ENCODE peak calls at places on chromosomes 6 and 20, in five cellular contexts. One of them, this sample, is unnamed.

GRCh38 chr6:28251648-28252506 is at the start of gene ZKSCAN4:
- DNase-seq in osteocyte: no peak
- DNase-seq in AG08396: peak; percentile 87
- DNase-seq in HEK293T: peak; percentile 88
- DNase-seq in right lobe of liver: peak; percentile 84
- DNase-seq in this sample: peak; percentile 67

GRCh38 chr6:31875852-31876251 is 2.9 kb downstream of the SLC44A4 start:
- DNase-seq in osteocyte: no peak
- DNase-seq in AG08396: no peak
- DNase-seq in HEK293T: no peak
- DNase-seq in right lobe of liver: no peak
- DNase-seq in this sample: no peak

GRCh38 chr6:131061041-131061770 is 1.8 kb downstream of the EPB41L2 start:
- DNase-seq in osteocyte: no peak
- DNase-seq in AG08396: no peak
- DNase-seq in HEK293T: no peak
- DNase-seq in right lobe of liver: no peak
- DNase-seq in this sample: no peak

GRCh38 chr6:152563182-152563581 is 74.0 kb downstream of the SYNE1 start:
- DNase-seq in osteocyte: no peak
- DNase-seq in AG08396: no peak
- DNase-seq in HEK293T: no peak
- DNase-seq in right lobe of liver: no peak
- DNase-seq in this sample: no peak

GRCh38 chr6:34152042-34152524 is 6.2 kb upstream of the GRM4 start:
- DNase-seq in osteocyte: no peak
- DNase-seq in AG08396: no peak
- DNase-seq in HEK293T: no peak
- DNase-seq in right lobe of liver: no peak
- DNase-seq in this sample: no peak

GRCh38 chr20:22771706-22772105 is 187.3 kb upstream of the FOXA2 start:
- DNase-seq in osteocyte: no peak
- DNase-seq in AG08396: no peak
- DNase-seq in HEK293T: no peak
- DNase-seq in right lobe of liver: no peak
- DNase-seq in this sample: no peak

GRCh38 chr6:79518850-79519249 is 18.4 kb downstream of the LCA5 start:
- DNase-seq in osteocyte: no peak
- DNase-seq in AG08396: no peak
- DNase-seq in HEK293T: no peak
- DNase-seq in right lobe of liver: no peak
- DNase-seq in this sample: no peak

GRCh38 chr6:50236164-50236563 is 186.4 kb upstream of the DEFB112 start:
- DNase-seq in osteocyte: no peak
- DNase-seq in AG08396: no peak
- DNase-seq in HEK293T: no peak
- DNase-seq in right lobe of liver: no peak
- DNase-seq in this sample: no peak

GRCh38 chr6:169913096-169913615 is 161.7 kb downstream of the ERMARD start:
- DNase-seq in osteocyte: no peak
- DNase-seq in AG08396: no peak
- DNase-seq in HEK293T: no peak
- DNase-seq in right lobe of liver: no peak
- DNase-seq in this sample: no peak

GRCh38 chr6:89375427-89375868 is 22.9 kb upstream of the UBE2J1 start:
- DNase-seq in osteocyte: no peak
- DNase-seq in AG08396: no peak
- DNase-seq in HEK293T: peak; percentile 55
- DNase-seq in right lobe of liver: no peak
- DNase-seq in this sample: no peak

GRCh38 chr6:145850671-145851070 is 36.1 kb upstream of the FBXO30 start:
- DNase-seq in osteocyte: no peak
- DNase-seq in AG08396: no peak
- DNase-seq in HEK293T: no peak
- DNase-seq in right lobe of liver: no peak
- DNase-seq in this sample: no peak

GRCh38 chr6:75850026-75850385 is 101.0 kb downstream of the MYO6 start:
- DNase-seq in osteocyte: no peak
- DNase-seq in AG08396: no peak
- DNase-seq in HEK293T: no peak
- DNase-seq in right lobe of liver: no peak
- DNase-seq in this sample: no peak

GRCh38 chr20:56358600-56359211 is at the start of gene FAM210B:
- DNase-seq in osteocyte: peak; percentile 95
- DNase-seq in AG08396: peak; percentile 99
- DNase-seq in HEK293T: peak; percentile 98
- DNase-seq in right lobe of liver: peak; percentile 94
- DNase-seq in this sample: peak; percentile 37

GRCh38 chr6:2127484-2127911 is 117.9 kb downstream of the GMDS start:
- DNase-seq in osteocyte: no peak
- DNase-seq in AG08396: no peak
- DNase-seq in HEK293T: no peak
- DNase-seq in right lobe of liver: peak; percentile 58
- DNase-seq in this sample: no peak

GRCh38 chr6:29797120-29797519 is 30.5 kb upstream of the HLA-G start:
- DNase-seq in osteocyte: no peak
- DNase-seq in AG08396: peak; percentile 47
- DNase-seq in HEK293T: no peak
- DNase-seq in right lobe of liver: no peak
- DNase-seq in this sample: peak; percentile 19

GRCh38 chr6:138571585-138572199 is 72.4 kb upstream of the NHSL1 start:
- DNase-seq in osteocyte: no peak
- DNase-seq in AG08396: no peak
- DNase-seq in HEK293T: no peak
- DNase-seq in right lobe of liver: no peak
- DNase-seq in this sample: no peak

GRCh38 chr6:13468839-13469238 is 18.6 kb downstream of the GFOD1 start:
- DNase-seq in osteocyte: no peak
- DNase-seq in AG08396: no peak
- DNase-seq in HEK293T: no peak
- DNase-seq in right lobe of liver: no peak
- DNase-seq in this sample: no peak

GRCh38 chr6:97813881-97814280 is 530.9 kb upstream of the MMS22L start:
- DNase-seq in osteocyte: no peak
- DNase-seq in AG08396: no peak
- DNase-seq in HEK293T: no peak
- DNase-seq in right lobe of liver: no peak
- DNase-seq in this sample: no peak

GRCh38 chr6:93282521-93283031 is 136.8 kb downstream of the EPHA7 start:
- DNase-seq in osteocyte: peak; percentile 81
- DNase-seq in AG08396: no peak
- DNase-seq in HEK293T: no peak
- DNase-seq in right lobe of liver: peak; percentile 33
- DNase-seq in this sample: no peak

GRCh38 chr20:57165427-57166004 is 100.9 kb downstream of the BMP7 start:
- DNase-seq in osteocyte: no peak
- DNase-seq in AG08396: no peak
- DNase-seq in HEK293T: no peak
- DNase-seq in right lobe of liver: no peak
- DNase-seq in this sample: no peak

GRCh38 chr6:166957087-166957804 is 896 bp upstream of the RNASET2 start:
- DNase-seq in osteocyte: no peak
- DNase-seq in AG08396: no peak
- DNase-seq in HEK293T: no peak
- DNase-seq in right lobe of liver: peak; percentile 64
- DNase-seq in this sample: no peak

GRCh38 chr6:11354019-11354418 is 121.6 kb upstream of the NEDD9 start:
- DNase-seq in osteocyte: no peak
- DNase-seq in AG08396: peak; percentile 28
- DNase-seq in HEK293T: no peak
- DNase-seq in right lobe of liver: no peak
- DNase-seq in this sample: no peak

GRCh38 chr6:95094751-95095150 is 482.6 kb upstream of the MANEA start:
- DNase-seq in osteocyte: no peak
- DNase-seq in AG08396: no peak
- DNase-seq in HEK293T: no peak
- DNase-seq in right lobe of liver: no peak
- DNase-seq in this sample: peak; percentile 60

GRCh38 chr6:106475280-106475679 is 114.8 kb downstream of the CRYBG1 start:
- DNase-seq in osteocyte: no peak
- DNase-seq in AG08396: no peak
- DNase-seq in HEK293T: no peak
- DNase-seq in right lobe of liver: no peak
- DNase-seq in this sample: no peak

GRCh38 chr20:51129201-51129671 is 106.3 kb upstream of the KCNG1 start:
- DNase-seq in osteocyte: no peak
- DNase-seq in AG08396: no peak
- DNase-seq in HEK293T: no peak
- DNase-seq in right lobe of liver: no peak
- DNase-seq in this sample: no peak

GRCh38 chr6:153616506-153616905 is 422.5 kb upstream of the OPRM1 start:
- DNase-seq in osteocyte: no peak
- DNase-seq in AG08396: no peak
- DNase-seq in HEK293T: no peak
- DNase-seq in right lobe of liver: no peak
- DNase-seq in this sample: no peak

GRCh38 chr20:17835941-17836861 is 132.4 kb downstream of the SNX5 start:
- DNase-seq in osteocyte: no peak
- DNase-seq in AG08396: peak; percentile 69
- DNase-seq in HEK293T: no peak
- DNase-seq in right lobe of liver: no peak
- DNase-seq in this sample: no peak

GRCh38 chr6:158756977-158757752 is 62.0 kb downstream of the EZR start:
- DNase-seq in osteocyte: no peak
- DNase-seq in AG08396: no peak
- DNase-seq in HEK293T: no peak
- DNase-seq in right lobe of liver: no peak
- DNase-seq in this sample: no peak

GRCh38 chr20:10731190-10731955 is 57.6 kb upstream of the JAG1 start:
- DNase-seq in osteocyte: no peak
- DNase-seq in AG08396: peak; percentile 25
- DNase-seq in HEK293T: no peak
- DNase-seq in right lobe of liver: no peak
- DNase-seq in this sample: peak; percentile 23

GRCh38 chr6:69090132-69090531 is 455.1 kb downstream of the ADGRB3 start:
- DNase-seq in osteocyte: no peak
- DNase-seq in AG08396: peak; percentile 11
- DNase-seq in HEK293T: no peak
- DNase-seq in right lobe of liver: no peak
- DNase-seq in this sample: peak; percentile 83

GRCh38 chr20:18224968-18225568 is 63.3 kb upstream of the ZNF133 start:
- DNase-seq in osteocyte: no peak
- DNase-seq in AG08396: peak; percentile 77
- DNase-seq in HEK293T: peak; percentile 27
- DNase-seq in right lobe of liver: no peak
- DNase-seq in this sample: peak; percentile 30

GRCh38 chr20:54172856-54173652 is 732 bp downstream of the CYP24A1 start:
- DNase-seq in osteocyte: no peak
- DNase-seq in AG08396: no peak
- DNase-seq in HEK293T: no peak
- DNase-seq in right lobe of liver: no peak
- DNase-seq in this sample: no peak

This sample was measured in HS-5.